ENCODE peak calls at places on chromosomes 1 and 21, in five cellular contexts. J is anterior cingulate cortex; O is BE2C; R is A172; N is CD4-positive, CD25-positive, alpha-beta regulatory T cell. S is an unnamed sample.

GRCh38 chr21:45735259-45736000 is 91.9 kb downstream of the PCBP3 start:
- DNase-seq in J (no peak), R (no peak), N (no peak), O (no peak), S (no peak)

GRCh38 chr1:239321877-239322276 is 64.5 kb upstream of the CHRM3 start:
- DNase-seq in R (no peak), J (no peak), N (no peak), O (no peak), S (no peak)

GRCh38 chr1:17878837-17879236 is 123.7 kb downstream of the ACTL8 start:
- DNase-seq in J (no peak), R (peak; percentile 66), O (peak; percentile 9), N (no peak), S (no peak)

GRCh38 chr1:213989740-213990472 is 2.1 kb downstream of the PROX1 start:
- DNase-seq in O (peak; percentile 28), J (no peak), N (no peak), R (no peak), S (no peak)

GRCh38 chr21:44283953-44284352 is 1.7 kb upstream of the AIRE start:
- DNase-seq in N (no peak), O (no peak), R (no peak), J (no peak), S (no peak)

GRCh38 chr1:248702714-248703113 is at the start of gene OR14I1:
- DNase-seq in J (no peak), O (no peak), R (no peak), N (no peak), S (no peak)

GRCh38 chr1:147641695-147642592 is 28.4 kb downstream of the ACP6 start:
- DNase-seq in N (peak; percentile 21), J (no peak), O (peak; percentile 60), R (peak; percentile 54), S (peak; percentile 36)

GRCh38 chr1:111516008-111516535 is 12.6 kb upstream of the ADORA3 start:
- DNase-seq in R (peak; percentile 35), O (no peak), J (no peak), N (no peak), S (peak; percentile 23)

GRCh38 chr1:223557125-223557465 is 108.4 kb downstream of the CAPN8 start:
- DNase-seq in J (no peak), R (no peak), N (no peak), O (no peak), S (no peak)

GRCh38 chr1:43300661-43301094 is at the start of gene TIE1:
- DNase-seq in J (no peak), R (no peak), N (no peak), O (no peak), S (no peak)

GRCh38 chr1:112444269-112444668 is 48.3 kb downstream of the CTTNBP2NL start:
- DNase-seq in O (no peak), N (no peak), R (peak; percentile 40), J (no peak), S (no peak)

GRCh38 chr1:21261551-21262281 is 28.5 kb downstream of the ECE1 start:
- DNase-seq in N (no peak), J (peak; percentile 43), R (peak; percentile 91), O (no peak), S (no peak)

GRCh38 chr1:161198206-161198876 is 513 bp downstream of the ADAMTS4 start:
- DNase-seq in J (peak; percentile 36), O (peak; percentile 71), N (no peak), R (no peak), S (no peak)

GRCh38 chr21:38352536-38353219 is 95.9 kb downstream of the KCNJ15 start:
- DNase-seq in R (peak; percentile 74), J (no peak), O (peak; percentile 29), N (no peak), S (no peak)

GRCh38 chr1:205687242-205687641 is 6.9 kb upstream of the SLC45A3 start:
- DNase-seq in R (no peak), J (no peak), N (no peak), O (no peak), S (no peak)

GRCh38 chr1:50658421-50659076 is 235.3 kb upstream of the DMRTA2 start:
- DNase-seq in R (no peak), O (no peak), N (no peak), J (no peak), S (no peak)

GRCh38 chr1:210117681-210118170 is 114.9 kb upstream of the SERTAD4 start:
- DNase-seq in O (no peak), N (no peak), J (no peak), R (no peak), S (no peak)

GRCh38 chr21:34967509-34968289 is 81.4 kb downstream of the RUNX1 start:
- DNase-seq in J (no peak), R (peak; percentile 65), O (no peak), N (no peak), S (peak; percentile 13)

GRCh38 chr21:46057111-46057709 is 40.7 kb upstream of the COL6A2 start:
- DNase-seq in N (no peak), O (no peak), R (no peak), J (no peak), S (no peak)

GRCh38 chr1:48859429-48859828 is 82.7 kb upstream of the BEND5 start:
- DNase-seq in N (no peak), R (no peak), O (no peak), J (no peak), S (no peak)

GRCh38 chr1:50416553-50417453 is 6.4 kb downstream of the DMRTA2 start:
- DNase-seq in J (no peak), N (no peak), O (no peak), R (no peak), S (no peak)

GRCh38 chr1:155326659-155327058 is 6.0 kb downstream of the RUSC1 start:
- DNase-seq in O (no peak), J (no peak), R (no peak), N (no peak), S (no peak)

GRCh38 chr1:58908539-58909161 is 124.8 kb upstream of the JUN start:
- DNase-seq in J (no peak), O (no peak), N (no peak), R (no peak), S (no peak)

GRCh38 chr1:170929412-170929834 is 5.9 kb upstream of the MROH9 start:
- DNase-seq in J (no peak), O (no peak), R (no peak), N (no peak), S (no peak)

GRCh38 chr1:3386603-3387002 is 67.9 kb upstream of the ARHGEF16 start:
- DNase-seq in J (no peak), N (no peak), O (no peak), R (no peak), S (no peak)

GRCh38 chr1:61642475-61643232 is 82.3 kb downstream of the TM2D1 start:
- DNase-seq in N (no peak), O (no peak), R (no peak), J (no peak), S (no peak)

GRCh38 chr1:35883681-35884155 is 709 bp downstream of the AGO1 start:
- DNase-seq in O (peak; percentile 43), N (peak; percentile 64), J (peak; percentile 38), R (no peak), S (peak; percentile 66)

GRCh38 chr21:44972821-44973220 is 33.0 kb downstream of the SLX9 start:
- DNase-seq in N (no peak), J (no peak), R (peak; percentile 90), O (no peak), S (no peak)

GRCh38 chr1:22206551-22207125 is 63.7 kb upstream of the WNT4 start:
- DNase-seq in O (no peak), N (no peak), J (no peak), R (no peak), S (no peak)

GRCh38 chr1:3170566-3171453 is 101.8 kb downstream of the PRDM16 start:
- DNase-seq in J (peak; percentile 54), R (no peak), O (peak; percentile 72), N (no peak), S (peak; percentile 54)

GRCh38 chr1:82775402-82776000 is 974.8 kb downstream of the ADGRL2 start:
- DNase-seq in R (peak; percentile 26), O (peak; percentile 68), N (no peak), J (peak; percentile 26), S (no peak)

GRCh38 chr1:233114159-233114558 is 163.7 kb downstream of the NTPCR start:
- DNase-seq in J (no peak), N (no peak), O (no peak), R (peak; percentile 80), S (no peak)

GRCh38 chr1:2469103-2469940 is 6.8 kb upstream of the PLCH2 start:
- DNase-seq in O (no peak), R (no peak), N (no peak), J (no peak), S (peak; percentile 89)

GRCh38 chr1:200037904-200038644 is 10.6 kb downstream of the NR5A2 start:
- DNase-seq in R (no peak), N (no peak), J (no peak), O (no peak), S (no peak)

GRCh38 chr1:55209247-55209646 is 5.9 kb downstream of the USP24 start:
- DNase-seq in O (no peak), N (no peak), J (no peak), R (no peak), S (no peak)

GRCh38 chr1:25694591-25695007 is 78.0 kb downstream of the MAN1C1 start:
- DNase-seq in R (no peak), O (no peak), J (no peak), N (no peak), S (no peak)

GRCh38 chr1:15314328-15315281 is 67.6 kb downstream of the FHAD1 start:
- DNase-seq in N (no peak), R (no peak), O (no peak), J (no peak), S (no peak)

GRCh38 chr1:159928491-159929050 is 3.3 kb upstream of the TAGLN2 start:
- DNase-seq in O (no peak), J (no peak), R (no peak), N (no peak), S (no peak)

S was measured in cerebellum.